ENCODE peak calls at places on chromosome 2, in six cellular contexts. A, S, O, Y, Q and F are unnamed samples.

GRCh38 chr2:55408946-55409868 is 10.4 kb downstream of the CCDC88A start:
- DNase-seq in A (peak; percentile 33), S (no peak), O (no peak), Y (no peak), Q (no peak), F (no peak)

GRCh38 chr2:10894264-10894935 is 17.3 kb upstream of the KCNF1 start:
- DNase-seq in A (no peak), S (no peak), O (no peak), Y (no peak), Q (no peak), F (no peak)

GRCh38 chr2:188984126-188984525 is 10.0 kb downstream of the COL3A1 start:
- DNase-seq in A (peak; percentile 71), S (no peak), O (no peak), Y (no peak), Q (no peak), F (no peak)

GRCh38 chr2:9644021-9644420 is 13.2 kb upstream of the YWHAQ start:
- DNase-seq in A (no peak), S (no peak), O (no peak), Y (no peak), Q (no peak), F (peak; percentile 50)

GRCh38 chr2:15666776-15667578 is 75.3 kb downstream of the DDX1 start:
- DNase-seq in A (no peak), S (no peak), O (no peak), Y (no peak), Q (no peak), F (no peak)

GRCh38 chr2:56522605-56523089 is 338.9 kb downstream of the CCDC85A start:
- DNase-seq in A (peak; percentile 2), S (peak; percentile 33), O (no peak), Y (no peak), Q (no peak), F (no peak)

GRCh38 chr2:5365871-5366461 is 326.2 kb upstream of the SOX11 start:
- DNase-seq in A (peak; percentile 4), S (peak; percentile 73), O (no peak), Y (peak; percentile 78), Q (no peak), F (no peak)

GRCh38 chr2:182980115-182980514 is 58.1 kb downstream of the NCKAP1 start:
- DNase-seq in A (peak; percentile 62), S (no peak), O (no peak), Y (no peak), Q (no peak), F (no peak)

GRCh38 chr2:235116885-235117492 is 165.2 kb downstream of the SH3BP4 start:
- DNase-seq in A (peak; percentile 48), S (no peak), O (no peak), Y (no peak), Q (no peak), F (no peak)

GRCh38 chr2:238132463-238133450 is 5.7 kb upstream of the KLHL30 start:
- DNase-seq in A (no peak), S (no peak), O (no peak), Y (no peak), Q (peak; percentile 52), F (no peak)

GRCh38 chr2:182015334-182016109 is 29.9 kb downstream of the PPP1R1C start:
- DNase-seq in A (peak; percentile 25), S (no peak), O (no peak), Y (no peak), Q (no peak), F (no peak)

GRCh38 chr2:86476092-86476491 is 34.9 kb downstream of the KDM3A start:
- DNase-seq in A (peak; percentile 83), S (no peak), O (no peak), Y (no peak), Q (no peak), F (no peak)

GRCh38 chr2:192265751-192266150 is 71.0 kb upstream of the TMEFF2 start:
- DNase-seq in A (peak; percentile 34), S (no peak), O (no peak), Y (no peak), Q (no peak), F (no peak)

GRCh38 chr2:118906186-118906585 is 35.8 kb upstream of the MARCO start:
- DNase-seq in A (no peak), S (no peak), O (no peak), Y (no peak), Q (no peak), F (no peak)

GRCh38 chr2:71743995-71744675 is 290.8 kb downstream of the DYSF start:
- DNase-seq in A (no peak), S (no peak), O (no peak), Y (no peak), Q (no peak), F (no peak)

GRCh38 chr2:136116813-136117390 is 1.0 kb downstream of the CXCR4 start:
- DNase-seq in A (no peak), S (no peak), O (no peak), Y (no peak), Q (peak; percentile 92), F (no peak)
- TF ChIP-seq POLR2A in A (no peak), S (no peak), O (no peak), Y (peak; percentile 0), Q (no peak), F (no peak)

GRCh38 chr2:200689115-200689514 is 103.3 kb downstream of the AOX1 start:
- DNase-seq in A (no peak), S (no peak), O (no peak), Y (no peak), Q (no peak), F (no peak)

GRCh38 chr2:200694071-200694470 is 108.3 kb downstream of the AOX1 start:
- DNase-seq in A (peak; percentile 17), S (no peak), O (no peak), Y (no peak), Q (no peak), F (no peak)

DNA sequence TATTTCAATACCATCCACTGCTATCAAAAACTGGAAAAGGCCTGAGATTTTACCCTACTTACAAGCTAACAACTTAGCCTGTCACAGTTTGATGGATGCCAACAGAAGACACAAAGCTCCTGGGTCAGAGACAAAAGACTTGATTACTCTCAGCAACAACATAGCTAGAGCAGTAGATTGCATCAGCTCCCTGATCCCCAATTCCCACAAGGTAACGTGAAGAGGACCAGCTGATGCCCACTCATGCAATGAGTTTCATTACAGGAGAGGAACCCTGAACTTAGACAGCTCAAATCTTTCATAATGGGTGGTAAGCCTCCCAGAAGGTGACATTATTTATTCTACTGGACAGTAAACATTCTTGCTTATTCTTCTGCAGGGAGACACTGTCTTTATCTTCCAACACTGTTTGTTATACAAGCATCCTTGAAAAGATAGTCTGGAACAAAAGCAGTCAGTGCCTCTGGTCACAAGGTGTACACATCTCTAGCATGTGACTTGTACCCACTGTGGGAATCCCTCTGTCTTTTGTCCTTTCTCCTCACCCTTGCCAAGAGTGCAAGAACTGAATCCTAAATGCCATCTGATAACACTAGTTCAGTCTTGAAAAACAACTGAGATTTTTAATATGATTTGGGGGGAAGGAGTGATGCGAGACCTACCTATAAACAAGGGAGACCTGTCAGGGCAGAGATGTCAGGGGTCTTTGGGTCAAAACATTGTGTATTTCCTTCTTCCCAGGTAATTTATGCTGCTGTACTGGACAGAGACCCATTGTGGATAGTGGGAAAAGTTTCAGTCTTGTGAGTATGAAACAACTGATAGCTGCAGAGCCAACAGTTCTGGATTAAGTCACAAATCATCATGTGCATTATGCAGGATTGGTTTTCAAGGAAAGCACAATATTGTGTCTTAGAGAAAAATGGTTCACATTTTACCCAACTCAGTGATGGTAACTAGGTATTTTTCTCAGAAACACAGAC is 102.4 kb downstream of the AOX1 start:
- DNase-seq in A (no peak), S (no peak), O (no peak), Y (no peak), Q (no peak), F (no peak)
- H3K4me3 ChIP-seq in A (no peak overlapping the region), S (no peak overlapping the region), O (no peak overlapping the region), Y (no peak overlapping the region), Q (no peak overlapping the region), F (no peak overlapping the region)

GRCh38 chr2:12457831-12458230 is 258.9 kb upstream of the TRIB2 start:
- DNase-seq in A (peak; percentile 54), S (no peak), O (no peak), Y (no peak), Q (no peak), F (no peak)

GRCh38 chr2:12453731-12454130 is 263.0 kb upstream of the TRIB2 start:
- DNase-seq in A (no peak), S (no peak), O (no peak), Y (no peak), Q (no peak), F (no peak)

GRCh38 chr2:12452211-12452610 is 264.5 kb upstream of the TRIB2 start:
- DNase-seq in A (peak; percentile 96), S (no peak), O (no peak), Y (no peak), Q (no peak), F (no peak)

GRCh38 chr2:12455626-12456025 is 261.1 kb upstream of the TRIB2 start:
- DNase-seq in A (peak; percentile 35), S (no peak), O (no peak), Y (no peak), Q (no peak), F (no peak)

DNA sequence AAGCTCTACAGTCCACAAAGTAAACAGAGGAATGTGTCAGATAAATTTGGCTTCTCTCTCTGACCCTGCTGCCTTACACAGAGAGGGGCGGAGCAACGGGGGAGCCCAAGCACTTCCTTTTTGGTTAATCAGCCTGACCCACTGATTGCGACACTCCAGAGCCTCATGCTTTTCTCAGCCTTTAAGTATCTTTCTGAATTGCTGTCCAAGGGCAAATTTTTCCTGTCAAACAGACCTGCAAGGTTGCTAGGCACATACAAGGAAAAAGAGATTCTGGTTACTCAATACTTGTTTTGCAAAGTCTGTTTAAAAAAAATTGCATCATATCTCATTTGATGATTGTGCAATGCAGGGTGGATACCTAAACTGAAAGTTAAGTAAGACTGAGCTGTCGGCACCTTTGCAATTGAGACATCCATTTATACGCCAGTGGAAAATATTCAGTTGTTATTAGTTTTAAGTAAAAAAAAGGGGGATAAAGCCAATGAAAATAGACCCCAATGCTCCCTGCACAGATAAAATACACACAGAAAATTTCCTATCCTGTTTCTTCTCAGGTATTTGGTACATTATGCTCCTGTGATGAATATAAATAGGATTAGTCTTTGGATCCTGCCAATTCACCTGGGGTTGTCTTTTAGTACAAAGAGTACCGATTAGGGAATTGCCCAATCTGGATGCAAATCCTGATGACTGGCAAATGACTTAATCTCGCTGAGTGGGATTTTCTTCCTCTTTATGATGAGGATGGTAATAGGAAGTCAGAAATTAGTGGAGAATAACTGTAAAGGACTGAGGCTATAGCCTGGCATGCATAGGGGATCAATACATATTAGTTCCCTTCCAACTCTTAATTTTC is 260.2 kb upstream of the TRIB2 start:
- DNase-seq in A (peak; percentile 99), S (peak; percentile 91), O (peak; percentile 98), Y (peak; percentile 62), Q (peak; percentile 93), F (peak; percentile 95)
- TF ChIP-seq POLR2A in A (no peak), S (no peak), O (no peak), Y (no peak), Q (no peak), F (no peak)

DNA sequence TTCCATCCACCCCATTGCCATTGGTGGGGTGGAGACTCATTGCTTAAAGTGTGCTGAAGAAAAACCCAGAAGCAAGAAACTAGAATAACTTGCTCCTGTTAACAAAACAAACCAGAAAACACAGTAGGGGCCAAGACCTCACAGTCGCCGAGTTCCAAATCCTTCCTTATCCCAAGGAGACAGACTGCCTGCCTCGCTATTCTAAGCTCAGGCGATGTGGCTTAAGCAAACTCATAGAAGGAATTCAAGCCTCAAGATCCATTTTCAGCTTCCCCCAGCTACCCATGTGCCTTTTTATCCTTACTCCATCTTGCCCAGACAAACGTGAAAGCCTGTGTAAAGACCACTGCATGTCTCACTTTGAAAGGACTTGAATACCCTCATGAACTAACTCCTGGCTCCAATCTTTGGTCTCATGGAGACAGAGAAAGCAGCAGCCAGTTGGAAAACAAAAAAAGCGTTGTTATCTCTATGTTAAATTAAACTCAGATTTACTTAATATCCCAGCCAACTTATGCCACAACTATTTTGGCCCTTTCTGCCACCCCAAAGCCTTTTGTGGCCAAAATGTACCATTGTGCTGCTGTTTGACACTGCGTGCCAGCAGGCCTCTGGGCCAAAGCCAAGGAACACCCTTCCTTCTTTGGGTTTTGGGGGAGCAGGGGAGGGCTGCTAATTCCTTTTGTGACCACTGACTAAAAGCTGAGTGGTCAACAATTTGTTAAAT is 123.1 kb upstream of the FZD5 start:
- DNase-seq in A (no peak), S (no peak), O (no peak), Y (no peak), Q (no peak), F (no peak)
- H3K4me3 ChIP-seq in A (no peak overlapping the region), S (no peak overlapping the region), O (no peak overlapping the region), Y (no peak overlapping the region), Q (no peak overlapping the region), F (no peak overlapping the region)